ENCODE peak calls at places on chromosome 20, in eight cellular contexts. P is RPMI8226, W is HL-60, S is choroid plexus epithelial cell, R is left colon, G is HCEC 1CT, H is NCI-H1694, B is T-helper 9 cell. I is an unnamed sample.

GRCh38 chr20:20568604-20569205 is 143.7 kb downstream of the RALGAPA2 start:
- DNase-seq in P (peak; percentile 33), W (no peak), S (peak; percentile 75), R (no peak), G (peak; percentile 56), H (peak; percentile 54), B (no peak), I (no peak)

GRCh38 chr20:32877507-32877906 is 18.8 kb downstream of the EFCAB8 start:
- DNase-seq in P (no peak), W (no peak), S (peak; percentile 49), R (peak; percentile 30), G (peak; percentile 12), H (no peak), B (no peak), I (no peak)

GRCh38 chr20:18679020-18679419 is 91.2 kb downstream of the DTD1 start:
- DNase-seq in P (no peak), W (no peak), S (peak; percentile 48), R (no peak), G (no peak), H (no peak), B (no peak), I (no peak)

GRCh38 chr20:47929368-47930115 is 144.3 kb upstream of the SULF2 start:
- DNase-seq in P (no peak), W (no peak), S (peak; percentile 32), R (no peak), G (no peak), H (peak; percentile 11), B (no peak), I (no peak)

GRCh38 chr20:52230406-52230805 is 38.8 kb upstream of the ZFP64 start:
- DNase-seq in P (no peak), W (no peak), S (peak; percentile 25), R (peak; percentile 38), G (no peak), H (peak; percentile 7), B (no peak), I (no peak)

GRCh38 chr20:58102252-58102651 is 126.2 kb downstream of the ANKRD60 start:
- DNase-seq in P (no peak), W (no peak), S (no peak), R (no peak), G (no peak), H (no peak), B (no peak), I (no peak)

GRCh38 chr20:9100721-9101120 is 31.8 kb downstream of the PLCB4 start:
- DNase-seq in P (no peak), W (no peak), S (no peak), R (no peak), G (no peak), H (peak; percentile 40), B (no peak), I (no peak)

GRCh38 chr20:32638848-32639247 is 34.9 kb downstream of the C20orf203 start:
- DNase-seq in P (peak; percentile 39), W (no peak), S (peak; percentile 65), R (no peak), G (no peak), H (no peak), B (no peak), I (no peak)

GRCh38 chr20:16020971-16021370 is 552.3 kb downstream of the KIF16B start:
- DNase-seq in P (no peak), W (no peak), S (peak; percentile 45), R (no peak), G (no peak), H (no peak), B (no peak), I (no peak)

GRCh38 chr20:62407221-62407992 is at the start of gene CABLES2:
- DNase-seq in P (peak; percentile 96), W (peak; percentile 79), S (peak; percentile 95), R (peak; percentile 94), G (peak; percentile 95), H (peak; percentile 59), B (peak; percentile 83), I (peak; percentile 97)

GRCh38 chr20:2142649-2143048 is 41.0 kb downstream of the STK35 start:
- DNase-seq in P (no peak), W (no peak), S (no peak), R (no peak), G (no peak), H (no peak), B (no peak), I (no peak)

GRCh38 chr20:51542894-51543788 is 622 bp upstream of the NFATC2 start:
- DNase-seq in P (no peak), W (no peak), S (no peak), R (no peak), G (no peak), H (no peak), B (no peak), I (no peak)

GRCh38 chr20:19113343-19113930 is 99.0 kb upstream of the SLC24A3 start:
- DNase-seq in P (no peak), W (no peak), S (no peak), R (no peak), G (no peak), H (no peak), B (no peak), I (no peak)

GRCh38 chr20:57199656-57200405 is 66.6 kb downstream of the BMP7 start:
- DNase-seq in P (no peak), W (no peak), S (no peak), R (no peak), G (no peak), H (no peak), B (no peak), I (no peak)

GRCh38 chr20:41991412-41991811 is 373.2 kb upstream of the CHD6 start:
- DNase-seq in P (no peak), W (no peak), S (no peak), R (no peak), G (no peak), H (no peak), B (no peak), I (no peak)

GRCh38 chr20:54086444-54087134 is 16.2 kb upstream of the BCAS1 start:
- DNase-seq in P (no peak), W (no peak), S (no peak), R (no peak), G (peak; percentile 31), H (no peak), B (no peak), I (no peak)

GRCh38 chr20:10264166-10264558 is 45.5 kb downstream of the SNAP25 start:
- DNase-seq in P (no peak), W (no peak), S (no peak), R (no peak), G (no peak), H (no peak), B (no peak), I (no peak)

GRCh38 chr20:2986466-2986865 is 57.0 kb upstream of the GNRH2 start:
- DNase-seq in P (no peak), W (peak; percentile 59), S (peak; percentile 46), R (no peak), G (peak; percentile 23), H (no peak), B (no peak), I (no peak)

GRCh38 chr20:6140947-6141346 is 18.1 kb upstream of the FERMT1 start:
- DNase-seq in P (peak; percentile 26), W (no peak), S (peak; percentile 17), R (no peak), G (peak; percentile 6), H (no peak), B (no peak), I (no peak)

GRCh38 chr20:47263502-47264084 is 92.9 kb downstream of the ZMYND8 start:
- DNase-seq in P (no peak), W (no peak), S (no peak), R (no peak), G (no peak), H (no peak), B (no peak), I (no peak)